ENCODE peak calls at places on chromosomes 2 and 18, in five cellular contexts. One of them, this sample, is unnamed.

GRCh38 chr2:103809946-103810345 is 1044.0 kb upstream of the POU3F3 start:
- DNase-seq in mesothelial cell of epicardium: no peak
- DNase-seq in ovary: no peak
- DNase-seq in uterus: no peak
- DNase-seq in epithelial cell of esophagus: peak; percentile 6
- DNase-seq in this sample: no peak

GRCh38 chr2:95036491-95037289 is 11.2 kb downstream of the MAL start:
- DNase-seq in mesothelial cell of epicardium: no peak
- DNase-seq in ovary: no peak
- DNase-seq in uterus: no peak
- DNase-seq in epithelial cell of esophagus: no peak
- DNase-seq in this sample: no peak

GRCh38 chr2:32058130-32058529 is 5.2 kb upstream of the SPAST start:
- DNase-seq in mesothelial cell of epicardium: no peak
- DNase-seq in ovary: no peak
- DNase-seq in uterus: no peak
- DNase-seq in epithelial cell of esophagus: peak; percentile 13
- DNase-seq in this sample: no peak

GRCh38 chr2:64525323-64525625 is 1.1 kb downstream of the AFTPH start:
- DNase-seq in mesothelial cell of epicardium: no peak
- DNase-seq in ovary: no peak
- DNase-seq in uterus: no peak
- DNase-seq in epithelial cell of esophagus: peak; percentile 60
- DNase-seq in this sample: no peak

GRCh38 chr18:22639026-22639463 is 221.3 kb upstream of the CTAGE1 start:
- DNase-seq in mesothelial cell of epicardium: no peak
- DNase-seq in ovary: no peak
- DNase-seq in uterus: no peak
- DNase-seq in epithelial cell of esophagus: peak; percentile 21
- DNase-seq in this sample: no peak

GRCh38 chr2:236536727-236537398 is 32.8 kb upstream of the ACKR3 start:
- DNase-seq in mesothelial cell of epicardium: no peak
- DNase-seq in ovary: no peak
- DNase-seq in uterus: no peak
- DNase-seq in epithelial cell of esophagus: no peak
- DNase-seq in this sample: no peak

GRCh38 chr2:238891667-238892500 is 44.0 kb downstream of the TWIST2 start:
- DNase-seq in mesothelial cell of epicardium: no peak
- DNase-seq in ovary: no peak
- DNase-seq in uterus: peak; percentile 40
- DNase-seq in epithelial cell of esophagus: no peak
- DNase-seq in this sample: no peak

GRCh38 chr2:197179744-197180498 is 130.7 kb downstream of the ANKRD44 start:
- DNase-seq in mesothelial cell of epicardium: no peak
- DNase-seq in ovary: peak; percentile 26
- DNase-seq in uterus: peak; percentile 44
- DNase-seq in epithelial cell of esophagus: no peak
- DNase-seq in this sample: no peak

GRCh38 chr2:234110219-234110618 is 59.7 kb downstream of the SPP2 start:
- DNase-seq in mesothelial cell of epicardium: no peak
- DNase-seq in ovary: no peak
- DNase-seq in uterus: no peak
- DNase-seq in epithelial cell of esophagus: peak; percentile 21
- DNase-seq in this sample: no peak

GRCh38 chr2:202009563-202009962 is 24.1 kb upstream of the FZD7 start:
- DNase-seq in mesothelial cell of epicardium: no peak
- DNase-seq in ovary: no peak
- DNase-seq in uterus: no peak
- DNase-seq in epithelial cell of esophagus: no peak
- DNase-seq in this sample: no peak

GRCh38 chr2:67311536-67311935 is 85.6 kb upstream of the ETAA1 start:
- DNase-seq in mesothelial cell of epicardium: no peak
- DNase-seq in ovary: no peak
- DNase-seq in uterus: no peak
- DNase-seq in epithelial cell of esophagus: peak; percentile 82
- DNase-seq in this sample: no peak

GRCh38 chr18:48330016-48330991 is 78.9 kb downstream of the ZBTB7C start:
- DNase-seq in mesothelial cell of epicardium: no peak
- DNase-seq in ovary: no peak
- DNase-seq in uterus: no peak
- DNase-seq in epithelial cell of esophagus: peak; percentile 93
- DNase-seq in this sample: no peak

GRCh38 chr2:118569876-118570535 is 277.4 kb downstream of the EN1 start:
- DNase-seq in mesothelial cell of epicardium: no peak
- DNase-seq in ovary: no peak
- DNase-seq in uterus: no peak
- DNase-seq in epithelial cell of esophagus: no peak
- DNase-seq in this sample: no peak

GRCh38 chr18:63299837-63300787 is 19.5 kb downstream of the BCL2 start:
- DNase-seq in mesothelial cell of epicardium: no peak
- DNase-seq in ovary: no peak
- DNase-seq in uterus: no peak
- DNase-seq in epithelial cell of esophagus: no peak
- DNase-seq in this sample: no peak

GRCh38 chr2:24893934-24894333 is 26.1 kb downstream of the ADCY3 start:
- DNase-seq in mesothelial cell of epicardium: no peak
- DNase-seq in ovary: no peak
- DNase-seq in uterus: no peak
- DNase-seq in epithelial cell of esophagus: no peak
- DNase-seq in this sample: no peak

GRCh38 chr18:58496937-58497336 is 132.0 kb downstream of the ALPK2 start:
- DNase-seq in mesothelial cell of epicardium: no peak
- DNase-seq in ovary: no peak
- DNase-seq in uterus: no peak
- DNase-seq in epithelial cell of esophagus: peak; percentile 40
- DNase-seq in this sample: no peak

GRCh38 chr18:29439398-29439797 is 1262.5 kb upstream of the CDH2 start:
- DNase-seq in mesothelial cell of epicardium: no peak
- DNase-seq in ovary: no peak
- DNase-seq in uterus: no peak
- DNase-seq in epithelial cell of esophagus: no peak
- DNase-seq in this sample: no peak

GRCh38 chr2:60735496-60736250 is 20.4 kb upstream of the PAPOLG start:
- DNase-seq in mesothelial cell of epicardium: peak; percentile 40
- DNase-seq in ovary: no peak
- DNase-seq in uterus: no peak
- DNase-seq in epithelial cell of esophagus: peak; percentile 63
- DNase-seq in this sample: no peak

GRCh38 chr2:98910349-98911125 is 25.5 kb downstream of the CRACDL start:
- DNase-seq in mesothelial cell of epicardium: no peak
- DNase-seq in ovary: no peak
- DNase-seq in uterus: no peak
- DNase-seq in epithelial cell of esophagus: no peak
- DNase-seq in this sample: no peak

GRCh38 chr2:180222642-180223041 is 215.5 kb upstream of the CWC22 start:
- DNase-seq in mesothelial cell of epicardium: no peak
- DNase-seq in ovary: no peak
- DNase-seq in uterus: no peak
- DNase-seq in epithelial cell of esophagus: peak; percentile 98
- DNase-seq in this sample: no peak

GRCh38 chr2:160087854-160088745 is 25.7 kb upstream of the PLA2R1 start:
- DNase-seq in mesothelial cell of epicardium: no peak
- DNase-seq in ovary: no peak
- DNase-seq in uterus: no peak
- DNase-seq in epithelial cell of esophagus: peak; percentile 20
- DNase-seq in this sample: no peak
- TF ChIP-seq CTCF in mesothelial cell of epicardium: no peak
- TF ChIP-seq CTCF in ovary: no peak
- TF ChIP-seq CTCF in uterus: no peak
- TF ChIP-seq CTCF in epithelial cell of esophagus: peak; percentile 24
- TF ChIP-seq CTCF in this sample: peak; percentile 63

GRCh38 chr2:159071190-159071915 is 102.9 kb downstream of the TANC1 start:
- DNase-seq in mesothelial cell of epicardium: no peak
- DNase-seq in ovary: no peak
- DNase-seq in uterus: no peak
- DNase-seq in epithelial cell of esophagus: no peak
- DNase-seq in this sample: no peak
- TF ChIP-seq CTCF in mesothelial cell of epicardium: peak; percentile 77
- TF ChIP-seq CTCF in ovary: no peak
- TF ChIP-seq CTCF in uterus: no peak
- TF ChIP-seq CTCF in epithelial cell of esophagus: no peak
- TF ChIP-seq CTCF in this sample: peak; percentile 60

GRCh38 chr2:190214434-190215194 is 105.0 kb downstream of the HIBCH start:
- DNase-seq in mesothelial cell of epicardium: no peak
- DNase-seq in ovary: no peak
- DNase-seq in uterus: no peak
- DNase-seq in epithelial cell of esophagus: no peak
- DNase-seq in this sample: no peak

GRCh38 chr2:190219186-190219585 is 100.4 kb downstream of the HIBCH start:
- DNase-seq in mesothelial cell of epicardium: no peak
- DNase-seq in ovary: no peak
- DNase-seq in uterus: no peak
- DNase-seq in epithelial cell of esophagus: no peak
- DNase-seq in this sample: no peak

GRCh38 chr2:190217616-190218015 is 102.0 kb downstream of the HIBCH start:
- DNase-seq in mesothelial cell of epicardium: no peak
- DNase-seq in ovary: no peak
- DNase-seq in uterus: no peak
- DNase-seq in epithelial cell of esophagus: no peak
- DNase-seq in this sample: no peak

GRCh38 chr2:190215620-190216019 is 104.0 kb downstream of the HIBCH start:
- DNase-seq in mesothelial cell of epicardium: no peak
- DNase-seq in ovary: no peak
- DNase-seq in uterus: no peak
- DNase-seq in epithelial cell of esophagus: no peak
- DNase-seq in this sample: no peak

GRCh38 chr2:190216829-190217228 is 102.8 kb downstream of the HIBCH start:
- DNase-seq in mesothelial cell of epicardium: peak; percentile 45
- DNase-seq in ovary: peak; percentile 23
- DNase-seq in uterus: peak; percentile 35
- DNase-seq in epithelial cell of esophagus: no peak
- DNase-seq in this sample: peak; percentile 90
- TF ChIP-seq CTCF in mesothelial cell of epicardium: no peak
- TF ChIP-seq CTCF in ovary: no peak
- TF ChIP-seq CTCF in uterus: no peak
- TF ChIP-seq CTCF in epithelial cell of esophagus: no peak
- TF ChIP-seq CTCF in this sample: no peak

DNA sequence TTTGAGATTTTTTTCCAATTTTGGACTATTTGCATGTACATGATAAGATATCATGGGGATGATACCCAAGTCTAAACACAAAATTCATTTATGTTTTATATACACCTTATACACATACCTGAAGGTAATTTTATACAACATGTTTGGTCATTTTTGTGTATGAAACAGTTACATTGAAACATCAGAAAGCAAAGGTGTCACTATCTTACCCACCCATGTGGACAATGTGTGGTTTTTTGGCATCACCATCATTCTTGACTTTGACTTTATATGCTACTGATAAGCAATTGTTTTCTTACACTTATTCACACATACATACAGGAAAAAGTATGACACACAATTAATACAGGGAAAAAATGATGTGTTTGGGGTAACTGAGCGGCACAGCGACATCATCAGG is 51.0 kb upstream of the ACVR1 start:
- DNase-seq in mesothelial cell of epicardium: no peak
- DNase-seq in ovary: no peak
- DNase-seq in uterus: no peak
- DNase-seq in epithelial cell of esophagus: no peak
- DNase-seq in this sample: no peak
- TF ChIP-seq CTCF in mesothelial cell of epicardium: no peak
- TF ChIP-seq CTCF in ovary: no peak
- TF ChIP-seq CTCF in uterus: no peak
- TF ChIP-seq CTCF in epithelial cell of esophagus: no peak
- TF ChIP-seq CTCF in this sample: no peak

DNA sequence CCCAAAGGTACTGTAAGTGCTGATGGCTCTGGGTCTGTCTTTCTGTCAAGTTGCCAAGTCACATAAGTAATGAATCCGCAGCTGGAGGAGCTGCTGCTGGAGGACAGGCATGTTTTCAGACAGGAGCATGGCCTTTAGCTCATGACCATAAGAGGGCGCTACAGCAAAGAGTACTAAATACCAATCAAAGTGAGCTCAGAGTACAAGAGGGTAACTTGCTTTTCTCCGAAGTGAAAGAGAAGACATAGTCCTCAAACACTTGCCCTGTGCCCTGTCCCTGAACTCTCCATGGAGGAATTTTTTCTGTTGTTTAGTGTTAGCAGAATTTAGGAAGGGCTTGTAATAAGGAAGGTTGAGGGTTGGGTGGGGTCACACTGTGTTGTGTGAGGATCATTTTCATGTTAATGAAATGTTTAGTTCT is 58.0 kb upstream of the EML6 start:
- DNase-seq in mesothelial cell of epicardium: no peak
- DNase-seq in ovary: no peak
- DNase-seq in uterus: peak; percentile 51
- DNase-seq in epithelial cell of esophagus: peak; percentile 65
- DNase-seq in this sample: no peak
- TF ChIP-seq CTCF in mesothelial cell of epicardium: peak; percentile 55
- TF ChIP-seq CTCF in ovary: no peak
- TF ChIP-seq CTCF in uterus: no peak
- TF ChIP-seq CTCF in epithelial cell of esophagus: peak; percentile 60
- TF ChIP-seq CTCF in this sample: peak; percentile 78

GRCh38 chr18:26457611-26458350 is 90.6 kb downstream of the KCTD1 start:
- DNase-seq in mesothelial cell of epicardium: no peak
- DNase-seq in ovary: no peak
- DNase-seq in uterus: no peak
- DNase-seq in epithelial cell of esophagus: no peak
- DNase-seq in this sample: no peak
- TF ChIP-seq CTCF in mesothelial cell of epicardium: no peak
- TF ChIP-seq CTCF in ovary: no peak
- TF ChIP-seq CTCF in uterus: no peak
- TF ChIP-seq CTCF in epithelial cell of esophagus: no peak
- TF ChIP-seq CTCF in this sample: no peak

GRCh38 chr2:207351171-207351570 is 178.6 kb upstream of the CREB1 start:
- DNase-seq in mesothelial cell of epicardium: no peak
- DNase-seq in ovary: no peak
- DNase-seq in uterus: no peak
- DNase-seq in epithelial cell of esophagus: no peak
- DNase-seq in this sample: no peak

GRCh38 chr2:207354466-207354865 is 175.3 kb upstream of the CREB1 start:
- DNase-seq in mesothelial cell of epicardium: no peak
- DNase-seq in ovary: no peak
- DNase-seq in uterus: no peak
- DNase-seq in epithelial cell of esophagus: no peak
- DNase-seq in this sample: no peak

GRCh38 chr2:207356604-207357003 is 173.2 kb upstream of the CREB1 start:
- DNase-seq in mesothelial cell of epicardium: no peak
- DNase-seq in ovary: no peak
- DNase-seq in uterus: no peak
- DNase-seq in epithelial cell of esophagus: no peak
- DNase-seq in this sample: no peak

GRCh38 chr2:207353836-207354235 is 175.9 kb upstream of the CREB1 start:
- DNase-seq in mesothelial cell of epicardium: no peak
- DNase-seq in ovary: no peak
- DNase-seq in uterus: no peak
- DNase-seq in epithelial cell of esophagus: no peak
- DNase-seq in this sample: no peak

GRCh38 chr2:207352978-207353377 is 176.8 kb upstream of the CREB1 start:
- DNase-seq in mesothelial cell of epicardium: no peak
- DNase-seq in ovary: no peak
- DNase-seq in uterus: peak; percentile 22
- DNase-seq in epithelial cell of esophagus: no peak
- DNase-seq in this sample: no peak
- TF ChIP-seq CTCF in mesothelial cell of epicardium: no peak
- TF ChIP-seq CTCF in ovary: no peak
- TF ChIP-seq CTCF in uterus: no peak
- TF ChIP-seq CTCF in epithelial cell of esophagus: no peak
- TF ChIP-seq CTCF in this sample: no peak